ENCODE peak calls at places on chromosome 20, in eight cellular contexts. V is CD8-positive, alpha-beta T cell; O is WERI-Rb-1; L is left kidney; Y is ovary; Z is brain microvascular endothelial cell; J is HT1080; M is stimulated activated CD8-positive, alpha-beta memory T cell treated with anti-CD3 and anti-CD28 coated beads, Interleukin-4, amount 100 ng/mL, for 48 hours. I is an unnamed sample.

GRCh38 chr20:63682384-63683139 is 13.9 kb upstream of the TNFRSF6B start:
- DNase-seq in V (no peak), Z (peak; percentile 94), J (peak; percentile 100), O (no peak), M (peak; percentile 29), L (no peak), Y (no peak), I (no peak)

GRCh38 chr20:35571566-35571965 is 29.7 kb downstream of the ERGIC3 start:
- DNase-seq in J (no peak), Z (no peak), O (no peak), L (no peak), Y (no peak), M (no peak), V (no peak), I (no peak)

GRCh38 chr20:57748601-57749130 is 38.9 kb upstream of the PMEPA1 start:
- DNase-seq in Y (peak; percentile 54), O (peak; percentile 56), M (peak; percentile 49), L (peak; percentile 71), Z (peak; percentile 69), V (peak; percentile 4), J (peak; percentile 94), I (no peak)

GRCh38 chr20:7608246-7608645 is 332.0 kb downstream of the HAO1 start:
- DNase-seq in M (no peak), L (peak; percentile 64), Y (no peak), O (no peak), J (no peak), Z (no peak), V (no peak), I (no peak)

GRCh38 chr20:62202676-62203377 is 17.3 kb downstream of the HRH3 start:
- DNase-seq in L (no peak), Z (no peak), M (no peak), V (no peak), J (no peak), Y (no peak), O (no peak), I (no peak)

GRCh38 chr20:35648836-35649235 is 15.9 kb downstream of the CPNE1 start:
- DNase-seq in V (no peak), O (no peak), Z (no peak), Y (no peak), J (no peak), L (no peak), M (no peak), I (no peak)

GRCh38 chr20:51484141-51484815 is 58.2 kb downstream of the NFATC2 start:
- DNase-seq in V (no peak), O (no peak), Z (no peak), Y (no peak), M (no peak), J (no peak), L (peak; percentile 19), I (no peak)

GRCh38 chr20:21562656-21563055 is 48.8 kb upstream of the NKX2-2 start:
- DNase-seq in L (no peak), O (no peak), M (no peak), V (no peak), Y (no peak), J (no peak), Z (no peak), I (no peak)

GRCh38 chr20:24894488-24894887 is 54.6 kb upstream of the CST7 start:
- DNase-seq in L (no peak), Y (no peak), J (no peak), V (no peak), M (no peak), O (no peak), Z (no peak), I (no peak)

GRCh38 chr20:59248031-59248684 is 52.3 kb upstream of the EDN3 start:
- DNase-seq in O (no peak), Z (no peak), J (peak; percentile 45), V (no peak), M (no peak), Y (no peak), L (no peak), I (no peak)

GRCh38 chr20:25588491-25588890 is 3.2 kb upstream of the NINL start:
- DNase-seq in J (no peak), M (no peak), Z (no peak), O (no peak), L (no peak), Y (no peak), V (no peak), I (no peak)

GRCh38 chr20:760751-761417 is 7.4 kb downstream of the SLC52A3 start:
- DNase-seq in Z (no peak), V (no peak), J (no peak), L (peak; percentile 74), M (peak; percentile 73), Y (no peak), O (peak; percentile 72), I (peak; percentile 64)

I was measured in NT2/D1.